ENCODE peak calls at places on chromosome 18, in four cellular contexts. J, I, G and T are unnamed samples.

GRCh38 chr18:46609048-46609447 is 48.0 kb downstream of the LOXHD1 start:
- DNase-seq in J (no peak), I (no peak), G (no peak), T (no peak)

GRCh38 chr18:50877545-50878265 is 1.2 kb upstream of the ME2 start:
- DNase-seq in J (no peak), I (no peak), G (no peak), T (no peak)

GRCh38 chr18:23706971-23707640 is 17.9 kb downstream of the LAMA3 start:
- DNase-seq in J (no peak), I (no peak), G (no peak), T (no peak)

GRCh38 chr18:8808001-8808400 is 102.6 kb downstream of the MTCL1 start:
- DNase-seq in J (no peak), I (no peak), G (no peak), T (no peak)

GRCh38 chr18:26225022-26225693 is 1.1 kb upstream of the TAF4B start:
- DNase-seq in J (no peak), I (peak), G (no peak), T (no peak)

GRCh38 chr18:13136689-13137040 is 81.9 kb upstream of the LDLRAD4 start:
- DNase-seq in J (no peak), I (no peak), G (no peak), T (peak)

GRCh38 chr18:13570216-13570615 is 156.1 kb downstream of the FAM210A start:
- DNase-seq in J (no peak), I (no peak), G (no peak), T (no peak)

GRCh38 chr18:50508228-50508627 is 51.7 kb upstream of the MAPK4 start:
- DNase-seq in J (no peak), I (no peak), G (no peak), T (no peak)

GRCh38 chr18:26818461-26818860 is 47.0 kb downstream of the AQP4 start:
- DNase-seq in J (no peak), I (no peak), G (no peak), T (no peak)

GRCh38 chr18:2515408-2515807 is 55.9 kb downstream of the METTL4 start:
- DNase-seq in J (no peak), I (peak), G (peak), T (peak)

GRCh38 chr18:70513502-70514171 is 224.8 kb downstream of the SOCS6 start:
- DNase-seq in J (no peak), I (no peak), G (no peak), T (no peak)

GRCh38 chr18:37568671-37569070 is 3.1 kb upstream of the CELF4 start:
- DNase-seq in J (no peak), I (no peak), G (no peak), T (no peak)

GRCh38 chr18:32469691-32470131 is 971 bp downstream of the GAREM1 start:
- DNase-seq in J (peak), I (no peak), G (peak), T (peak)

GRCh38 chr18:23453657-23454011 is 547 bp downstream of the RIOK3 start:
- DNase-seq in J (no peak), I (no peak), G (peak), T (peak)

GRCh38 chr18:78242796-78243195 is 736.8 kb upstream of the SALL3 start:
- DNase-seq in J (no peak), I (no peak), G (peak), T (peak)

GRCh38 chr18:50011813-50012445 is 183.0 kb downstream of the MYO5B start:
- DNase-seq in J (no peak), I (no peak), G (peak), T (peak)

GRCh38 chr18:25814841-25815458 is 275.5 kb downstream of the SS18 start:
- DNase-seq in J (no peak), I (no peak), G (no peak), T (no peak)

GRCh38 chr18:9961031-9961430 is 47.2 kb downstream of the VAPA start:
- DNase-seq in J (no peak), I (no peak), G (peak), T (peak)

GRCh38 chr18:323253-323622 is 55.4 kb upstream of the THOC1 start:
- DNase-seq in J (no peak), I (no peak), G (peak), T (peak)

GRCh38 chr18:53115876-53116585 is 776.0 kb downstream of the DCC start:
- DNase-seq in J (no peak), I (no peak), G (no peak), T (no peak)

GRCh38 chr18:55790296-55790695 is 202.3 kb upstream of the TCF4 start:
- DNase-seq in J (no peak), I (no peak), G (peak), T (peak)

GRCh38 chr18:6566338-6566911 is 151.7 kb upstream of the L3MBTL4 start:
- DNase-seq in J (no peak), I (no peak), G (no peak), T (no peak)

GRCh38 chr18:48897531-48897930 is 53.2 kb downstream of the SMAD7 start:
- DNase-seq in J (no peak), I (no peak), G (peak), T (no peak)

GRCh38 chr18:9839211-9839610 is 46.6 kb upstream of the TXNDC2 start:
- DNase-seq in J (no peak), I (no peak), G (no peak), T (no peak)

GRCh38 chr18:69956655-69957054 is 9.0 kb upstream of the CD226 start:
- DNase-seq in J (peak), I (no peak), G (no peak), T (no peak)

GRCh38 chr18:12921178-12921577 is 26.6 kb upstream of the SEH1L start:
- DNase-seq in J (no peak), I (no peak), G (no peak), T (no peak)

GRCh38 chr18:23970161-23971153 is 44.1 kb upstream of the TTC39C start:
- DNase-seq in J (no peak), I (no peak), G (no peak), T (no peak)

GRCh38 chr18:3151379-3152264 is 68.1 kb downstream of the MYOM1 start:
- DNase-seq in J (peak), I (no peak), G (peak), T (peak)

GRCh38 chr18:49980869-49981268 is 167.5 kb upstream of the ACAA2 start:
- DNase-seq in J (no peak), I (no peak), G (no peak), T (no peak)

GRCh38 chr18:66867653-66868052 is 263.8 kb upstream of the CDH19 start:
- DNase-seq in J (no peak), I (no peak), G (no peak), T (peak)

GRCh38 chr18:49007663-49008062 is 56.9 kb upstream of the SMAD7 start:
- DNase-seq in J (no peak), I (no peak), G (no peak), T (no peak)

GRCh38 chr18:292271-292670 is 24.4 kb upstream of the THOC1 start:
- DNase-seq in J (no peak), I (no peak), G (peak), T (no peak)

GRCh38 chr18:3851159-3851558 is 401.2 kb downstream of the TGIF1 start:
- DNase-seq in J (no peak), I (no peak), G (no peak), T (no peak)

GRCh38 chr18:45173327-45173726 is 441.9 kb upstream of the SLC14A2 start:
- DNase-seq in J (no peak), I (no peak), G (no peak), T (no peak)

GRCh38 chr18:45173799-45174519 is 441.3 kb upstream of the SLC14A2 start:
- DNase-seq in J (no peak), I (no peak), G (no peak), T (no peak)

GRCh38 chr18:45169610-45170009 is 445.7 kb upstream of the SLC14A2 start:
- DNase-seq in J (no peak), I (no peak), G (peak), T (peak)

GRCh38 chr18:45168883-45169585 is 446.2 kb upstream of the SLC14A2 start:
- DNase-seq in J (no peak), I (no peak), G (peak), T (peak)

GRCh38 chr18:45171575-45172225 is 443.6 kb upstream of the SLC14A2 start:
- DNase-seq in J (no peak), I (no peak), G (peak), T (peak)
- TF ChIP-seq CTCF in J (no peak), I (no peak), G (no peak), T (no peak)

DNA sequence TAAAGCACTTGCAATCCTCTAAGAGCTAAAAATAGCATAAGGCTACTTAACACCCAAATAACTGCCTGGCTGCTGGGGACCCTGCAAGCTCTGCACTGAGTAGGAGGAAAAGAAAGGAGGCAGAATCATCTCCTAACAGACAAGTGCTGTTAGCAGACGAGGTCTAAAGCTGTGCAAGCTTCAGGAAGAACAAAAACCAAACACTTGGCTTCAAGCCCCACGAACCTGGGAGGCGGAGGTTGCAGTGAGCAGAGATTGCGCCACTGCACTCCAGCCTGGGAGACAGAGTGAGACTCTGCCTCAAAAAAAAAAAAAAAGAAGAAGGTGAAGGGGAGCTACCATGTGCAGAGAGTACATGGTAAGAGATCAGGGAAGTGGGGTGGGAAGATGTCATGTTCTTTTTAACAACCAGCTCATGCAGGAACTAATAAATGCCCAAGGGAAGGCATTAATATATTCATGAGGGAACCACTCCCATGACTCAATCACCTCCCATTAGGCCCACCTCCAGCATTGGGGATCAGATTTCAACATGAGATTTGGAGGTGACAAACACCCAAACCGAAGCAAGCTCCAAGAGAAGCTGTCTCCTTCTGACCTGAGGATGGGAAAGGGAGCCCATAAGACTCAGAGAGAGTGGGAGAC is 28.8 kb upstream of the INO80C start:
- DNase-seq in J (no peak), I (no peak), G (peak), T (peak)
- H3K4me3 ChIP-seq in J (no peak), I (no peak), G (peak), T (no peak)

GRCh38 chr18:79789091-79789891 is 8.4 kb upstream of the KCNG2 start:
- DNase-seq in J (no peak), I (no peak), G (no peak), T (no peak)

GRCh38 chr18:79787527-79788095 is 10.1 kb upstream of the KCNG2 start:
- DNase-seq in J (no peak), I (no peak), G (no peak), T (no peak)

GRCh38 chr18:79789901-79790885 is 7.5 kb upstream of the KCNG2 start:
- DNase-seq in J (no peak), I (no peak), G (no peak), T (no peak)

GRCh38 chr18:79786781-79787526 is 10.8 kb upstream of the KCNG2 start:
- DNase-seq in J (no peak), I (no peak), G (peak), T (peak)

GRCh38 chr18:79788096-79789085 is 9.3 kb upstream of the KCNG2 start:
- DNase-seq in J (no peak), I (no peak), G (peak), T (peak)
- TF ChIP-seq CTCF in J (no peak), I (no peak), G (no peak), T (no peak)

DNA sequence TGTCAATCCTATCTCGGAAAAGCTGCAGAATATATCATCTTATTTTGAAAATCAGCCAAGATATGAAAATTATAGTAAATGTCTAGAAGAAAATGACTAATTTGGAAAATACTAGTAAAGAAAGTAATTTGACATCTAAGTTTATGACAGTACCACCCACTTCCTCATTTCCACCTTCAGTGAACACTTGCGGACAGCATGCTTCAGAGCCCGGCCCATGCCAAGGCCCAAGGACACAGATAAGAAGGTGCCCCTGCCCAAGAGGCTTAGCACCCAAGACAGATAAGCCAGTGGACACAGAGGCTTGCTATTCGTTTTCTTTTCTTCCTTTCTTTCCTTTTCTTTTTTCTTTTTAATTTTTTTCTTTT is 4.8 kb upstream of the KCNG2 start:
- DNase-seq in J (no peak), I (no peak), G (no peak), T (no peak)
- H3K4me3 ChIP-seq in J (no peak), I (no peak), G (no peak), T (no peak)

DNA sequence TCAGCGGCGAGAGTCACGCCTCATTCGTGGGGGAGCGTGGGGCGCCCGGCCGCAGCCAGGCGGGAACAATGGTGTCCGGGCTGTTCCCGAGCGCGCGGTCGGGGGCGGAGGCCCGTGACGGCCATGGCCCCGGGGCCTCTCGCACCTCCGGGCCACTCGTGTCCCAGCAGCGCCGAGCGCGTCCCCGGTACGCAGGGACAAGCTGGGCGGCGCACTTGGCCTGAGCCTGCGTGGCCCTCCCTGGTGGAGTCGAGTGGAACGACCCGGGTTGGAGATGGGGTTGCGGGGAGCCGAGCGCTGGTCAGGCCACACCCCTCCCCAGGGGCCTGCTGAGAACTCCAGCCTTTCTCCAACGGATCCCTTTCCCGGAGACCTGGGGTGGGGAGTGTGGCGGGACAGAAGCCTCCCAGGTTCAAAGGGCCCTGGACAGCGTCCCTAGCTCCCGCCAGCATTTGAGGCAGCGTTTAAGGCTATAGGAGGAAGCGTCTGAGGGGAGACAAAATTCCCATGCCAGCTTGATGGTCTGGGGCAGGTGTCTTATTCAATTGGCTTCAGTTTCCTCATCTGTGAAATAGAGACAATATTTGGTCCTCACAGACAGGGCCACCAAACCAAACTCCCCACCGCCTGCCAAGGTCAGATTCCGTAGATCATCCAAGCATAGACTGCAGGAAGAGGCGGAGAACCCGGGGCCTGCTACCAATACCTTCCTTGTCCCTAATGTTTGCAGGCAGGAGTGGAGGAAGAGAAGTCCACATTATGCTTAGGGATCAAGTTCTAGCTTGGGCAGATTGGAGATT is 545 bp downstream of the CNDP2 start:
- DNase-seq in J (peak), I (peak), G (peak), T (peak)
- TF ChIP-seq CTCF in J (peak), I (peak), G (no peak), T (peak)

GRCh38 chr18:63158676-63159291 is 160.8 kb downstream of the BCL2 start:
- DNase-seq in J (no peak), I (no peak), G (no peak), T (no peak)

GRCh38 chr18:63161728-63162195 is 157.8 kb downstream of the BCL2 start:
- DNase-seq in J (peak), I (no peak), G (peak), T (peak)

GRCh38 chr18:63161032-63161727 is 158.4 kb downstream of the BCL2 start:
- DNase-seq in J (no peak), I (no peak), G (peak), T (no peak)

GRCh38 chr18:63159590-63159989 is 160.0 kb downstream of the BCL2 start:
- DNase-seq in J (no peak), I (no peak), G (no peak), T (no peak)

GRCh38 chr18:63160172-63160995 is 159.2 kb downstream of the BCL2 start:
- DNase-seq in J (no peak), I (no peak), G (no peak), T (no peak)
- H3K4me3 ChIP-seq in J (no peak), I (no peak), G (no peak), T (no peak)

GRCh38 chr18:58271770-58272169 is 227.7 kb downstream of the NEDD4L start:
- DNase-seq in J (no peak), I (no peak), G (no peak), T (no peak)

GRCh38 chr18:58270396-58270795 is 226.4 kb downstream of the NEDD4L start:
- DNase-seq in J (no peak), I (no peak), G (no peak), T (no peak)

GRCh38 chr18:58269931-58270330 is 225.9 kb downstream of the NEDD4L start:
- DNase-seq in J (no peak), I (peak), G (no peak), T (no peak)

GRCh38 chr18:58272209-58272608 is 228.2 kb downstream of the NEDD4L start:
- DNase-seq in J (no peak), I (no peak), G (no peak), T (no peak)

DNA sequence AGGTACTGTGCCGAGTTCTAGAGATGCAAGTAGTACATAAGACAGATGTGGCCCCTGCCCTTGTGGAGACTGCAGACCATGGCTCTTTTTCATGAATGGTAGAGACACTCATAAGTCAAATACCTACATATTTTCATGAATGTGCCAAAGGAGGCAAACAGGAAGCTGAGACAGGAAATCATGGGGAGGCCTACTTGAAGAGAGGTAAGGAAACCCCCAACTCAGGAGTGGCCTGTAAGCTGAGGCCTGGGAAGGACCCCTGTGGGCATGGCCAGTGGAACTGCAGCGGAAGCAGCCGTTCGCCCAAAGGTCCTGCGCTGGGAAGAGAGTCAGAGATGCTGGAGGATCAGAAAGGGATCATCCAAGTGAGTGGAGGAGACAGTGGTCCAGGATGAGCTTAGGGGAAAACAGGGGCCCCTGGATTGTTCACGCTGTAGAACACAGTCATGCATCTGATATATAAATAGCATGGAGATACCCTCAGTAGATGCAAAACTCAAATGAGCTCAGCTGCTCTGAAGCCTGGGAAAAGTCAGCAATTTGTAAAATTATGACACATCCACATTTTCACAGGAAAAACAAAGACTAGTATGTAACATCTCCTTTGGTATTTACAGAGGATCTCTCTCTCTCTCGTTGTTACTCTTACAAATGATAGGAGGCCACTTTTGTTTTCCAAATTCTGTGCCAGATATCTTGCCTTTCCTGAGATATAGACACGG is 228.9 kb downstream of the NEDD4L start:
- DNase-seq in J (no peak), I (no peak), G (no peak), T (peak)
- TF ChIP-seq CTCF in J (no peak), I (no peak), G (no peak), T (no peak)